ENCODE peak calls at places on chromosomes 4 and X, in nine cellular contexts. D, P, X, R, V, O, Z, F and A are unnamed samples.

GRCh38 chrX:102546818-102547493 is 30.4 kb upstream of the TMSB15A start:
- DNase-seq in R (no peak), O (no peak), P (no peak), Z (no peak), V (no peak), F (no peak), X (no peak), D (no peak), A (no peak)

GRCh38 chrX:125202486-125203378 is 116.9 kb upstream of the TEX13C start:
- DNase-seq in R (no peak), O (no peak), F (peak), D (no peak), Z (no peak), X (no peak), V (no peak), P (no peak), A (no peak)

GRCh38 chr4:1245481-1246051 is 3.4 kb downstream of the CTBP1 start:
- DNase-seq in R (no peak), D (no peak), V (no peak), P (peak), O (no peak), X (no peak), F (no peak), Z (no peak), A (no peak)

GRCh38 chr4:127143460-127144190 is 489.1 kb upstream of the INTU start:
- DNase-seq in R (no peak), X (peak), P (no peak), Z (peak), F (no peak), O (no peak), D (no peak), V (peak), A (peak)

GRCh38 chr4:791866-792630 is 33.9 kb downstream of the CPLX1 start:
- DNase-seq in Z (no peak), O (no peak), X (no peak), P (no peak), R (no peak), V (peak), F (peak), D (no peak), A (peak)

GRCh38 chrX:11374570-11374969 is 81.4 kb downstream of the AMELX start:
- DNase-seq in O (no peak), X (no peak), F (no peak), P (no peak), R (no peak), Z (no peak), V (no peak), D (no peak), A (no peak)

GRCh38 chrX:48472225-48472624 is 2.2 kb upstream of the SLC38A5 start:
- DNase-seq in X (no peak), Z (no peak), F (no peak), V (no peak), D (no peak), P (no peak), R (no peak), O (no peak), A (no peak)

GRCh38 chr4:499563-499962 is 553 bp downstream of the PIGG start:
- DNase-seq in O (no peak), Z (no peak), V (no peak), R (no peak), D (no peak), F (no peak), P (no peak), X (no peak), A (no peak)

GRCh38 chrX:44183329-44183728 is 160.1 kb downstream of the EFHC2 start:
- DNase-seq in X (no peak), F (no peak), Z (no peak), R (no peak), V (no peak), P (no peak), O (no peak), D (no peak), A (no peak)

GRCh38 chr4:85669204-85669603 is 194.3 kb downstream of the ARHGAP24 start:
- DNase-seq in V (no peak), F (no peak), P (no peak), D (no peak), R (no peak), Z (no peak), X (no peak), O (no peak), A (no peak)

GRCh38 chrX:24694825-24695224 is 1.1 kb downstream of the POLA1 start:
- DNase-seq in X (no peak), F (no peak), R (no peak), P (no peak), V (no peak), Z (no peak), D (no peak), O (no peak), A (peak)

GRCh38 chr4:137558951-137559350 is 26.7 kb upstream of the PCDH18 start:
- DNase-seq in Z (peak), R (no peak), V (peak), F (no peak), X (no peak), P (no peak), O (no peak), D (no peak), A (peak)

GRCh38 chr4:55592014-55592413 is at the start of gene PDCL2:
- DNase-seq in P (no peak), F (peak), Z (no peak), V (no peak), X (no peak), O (no peak), D (no peak), R (no peak), A (no peak)

GRCh38 chr4:183165371-183165770 is 66.3 kb downstream of the WWC2 start:
- DNase-seq in O (no peak), V (peak), R (no peak), D (no peak), Z (no peak), F (no peak), X (no peak), P (no peak), A (no peak)

GRCh38 chr4:25865586-25865985 is 2.8 kb upstream of the SEL1L3 start:
- DNase-seq in P (no peak), O (no peak), D (no peak), F (peak), R (peak), Z (no peak), X (peak), V (peak), A (peak)

GRCh38 chr4:14990484-14990883 is 11.8 kb upstream of the CPEB2 start:
- DNase-seq in P (no peak), R (no peak), Z (no peak), D (no peak), F (no peak), X (no peak), V (no peak), O (no peak), A (no peak)

GRCh38 chr4:92447265-92447905 is 143.6 kb downstream of the GRID2 start:
- DNase-seq in X (no peak), V (peak), P (no peak), Z (no peak), R (no peak), O (no peak), D (no peak), F (no peak), A (no peak)

GRCh38 chrX:1592863-1593201 is 1.4 kb downstream of the AKAP17A start:
- DNase-seq in Z (no peak), X (no peak), R (no peak), D (no peak), O (no peak), P (no peak), V (peak), F (no peak), A (no peak)